ENCODE peak calls at places on chromosome 19, in ten cellular contexts. Q is CD8-positive, alpha-beta memory T cell; O is cardiac muscle cell; C is neural progenitor cell; T is MM.1S; J is ascending aorta; K is Peyer's patch; B is heart right ventricle; E is pancreas; L is left ventricle myocardium inferior. W is an unnamed sample. For H3K36me3, the result is how much of the 10 kb centered on the place peaks cover.

GRCh38 chr19:3031607-3031867 is 2.5 kb upstream of the TLE2 start:
- DNase-seq in K (no peak), E (no peak), T (no peak), O (no peak), C (no peak), J (no peak), B (no peak), L (no peak), Q (no peak), W (no peak)

GRCh38 chr19:51621178-51621577 is 9.0 kb downstream of the SIGLEC5 start:
- DNase-seq in J (no peak), T (no peak), B (no peak), O (no peak), C (no peak), Q (no peak), K (no peak), E (no peak), L (no peak), W (no peak)

GRCh38 chr19:51507640-51508058 is 6.0 kb upstream of the SIGLEC12 start:
- DNase-seq in C (no peak), Q (no peak), E (no peak), O (no peak), L (no peak), B (no peak), J (no peak), K (no peak), T (no peak), W (no peak)

GRCh38 chr19:27966390-27966816 is 1246.5 kb downstream of the UQCRFS1 start:
- DNase-seq in E (no peak), K (no peak), C (peak), Q (no peak), O (peak), T (peak), B (no peak), J (no peak), L (no peak), W (no peak)

GRCh38 chr19:50333235-50333736 is 4.1 kb upstream of the KCNC3 start:
- DNase-seq in O (peak), C (peak), T (peak), B (peak), J (peak), Q (peak), E (peak), K (peak), L (peak), W (no peak)

GRCh38 chr19:35013820-35014754 is 14.0 kb downstream of the GRAMD1A start:
- DNase-seq in B (no peak), Q (peak), E (no peak), O (peak), C (no peak), L (no peak), J (no peak), K (no peak), T (no peak), W (no peak)

GRCh38 chr19:2733930-2734588 is 5.8 kb downstream of the SLC39A3 start:
- DNase-seq in L (no peak), C (no peak), O (no peak), E (no peak), K (no peak), J (no peak), Q (no peak), B (no peak), T (no peak), W (no peak)

GRCh38 chr19:34835952-34836351 is 62.9 kb upstream of the ZNF599 start:
- DNase-seq in T (no peak), K (no peak), L (no peak), B (no peak), O (no peak), J (no peak), C (no peak), Q (no peak), E (no peak), W (no peak)

GRCh38 chr19:48991823-48992570 is 1.1 kb downstream of the GYS1 start:
- DNase-seq in J (peak), L (peak), T (peak), K (no peak), C (peak), B (peak), E (no peak), Q (no peak), O (peak), W (no peak)

GRCh38 chr19:45368737-45369340 is 1.5 kb downstream of the ERCC2 start:
- DNase-seq in B (no peak), Q (no peak), E (no peak), O (no peak), L (no peak), C (peak), T (no peak), K (no peak), J (no peak), W (no peak)

GRCh38 chr19:7522923-7523667 is 671 bp downstream of the MCOLN1 start:
- DNase-seq in L (no peak), T (peak), K (no peak), J (no peak), B (no peak), E (peak), Q (no peak), O (peak), C (peak), W (no peak)

GRCh38 chr19:44720945-44721344 is 22.0 kb downstream of the CEACAM16 start:
- DNase-seq in C (no peak), T (peak), B (no peak), O (peak), L (no peak), Q (no peak), E (no peak), K (no peak), J (no peak), W (no peak)

GRCh38 chr19:19055701-19056100 is 8.1 kb upstream of the SLC25A42 start:
- DNase-seq in K (no peak), B (no peak), E (no peak), L (no peak), Q (no peak), J (no peak), T (no peak), O (no peak), C (no peak), W (no peak)

GRCh38 chr19:54047626-54048025 is 16.1 kb downstream of the VSTM1 start:
- DNase-seq in O (no peak), Q (no peak), T (no peak), K (no peak), J (no peak), E (no peak), B (no peak), C (no peak), L (no peak), W (no peak)

GRCh38 chr19:13841339-13842293 is 35.3 kb upstream of the NANOS3 start:
- DNase-seq in O (peak), K (peak), J (peak), Q (peak), T (peak), E (peak), C (no peak), B (peak), L (no peak), W (no peak)

GRCh38 chr19:13463296-13463695 is 43.0 kb downstream of the CACNA1A start:
- DNase-seq in E (no peak), K (no peak), C (peak), O (peak), J (no peak), Q (no peak), L (no peak), T (peak), B (peak), W (no peak)

GRCh38 chr19:2455481-2456300 is 1.1 kb downstream of the LMNB2 start:
- DNase-seq in K (no peak), J (no peak), L (peak), B (peak), C (peak), T (peak), E (peak), O (peak), Q (peak), W (no peak)

GRCh38 chr19:13092206-13092605 is 10.5 kb downstream of the LYL1 start:
- DNase-seq in K (no peak), B (no peak), J (peak), Q (no peak), T (no peak), E (no peak), O (no peak), C (no peak), L (no peak), W (no peak)

GRCh38 chr19:34171539-34171876 is 796 bp upstream of the LSM14A start:
- DNase-seq in K (no peak), T (no peak), E (no peak), O (peak), B (no peak), J (no peak), L (no peak), Q (no peak), C (no peak), W (no peak)

GRCh38 chr19:13165091-13165997 is 15.1 kb downstream of the IER2 start:
- DNase-seq in B (no peak), Q (no peak), K (no peak), C (peak), T (no peak), E (no peak), O (peak), L (no peak), J (no peak), W (no peak)

GRCh38 chr19:1837625-1838105 is 10.6 kb downstream of the REXO1 start:
- DNase-seq in O (peak), Q (peak), L (peak), C (peak), B (no peak), T (no peak), E (no peak), J (no peak), K (peak), W (no peak)

GRCh38 chr19:45402469-45403070 is 2.3 kb downstream of the PPP1R13L start:
- DNase-seq in K (peak), O (peak), J (no peak), B (no peak), C (peak), L (peak), E (peak), T (no peak), Q (no peak), W (no peak)

GRCh38 chr19:28289294-28290063 is 923.5 kb downstream of the UQCRFS1 start:
- DNase-seq in Q (no peak), J (no peak), E (no peak), C (no peak), K (no peak), T (no peak), B (no peak), O (peak), L (no peak), W (no peak)

GRCh38 chr19:55486043-55486970 is 1.3 kb downstream of the NAT14 start:
- DNase-seq in T (no peak), O (no peak), E (peak), L (no peak), C (no peak), Q (no peak), K (no peak), B (no peak), J (no peak), W (no peak)

GRCh38 chr19:11659612-11660011 is 62.3 kb downstream of the ZNF627 start:
- DNase-seq in K (no peak), O (peak), Q (no peak), C (no peak), L (no peak), E (no peak), B (no peak), J (no peak), T (peak), W (no peak)

GRCh38 chr19:3984584-3984907 is 717 bp downstream of the EEF2 start:
- DNase-seq in O (no peak), Q (no peak), C (no peak), L (no peak), T (peak), J (no peak), B (no peak), K (no peak), E (no peak), W (no peak)

DNA sequence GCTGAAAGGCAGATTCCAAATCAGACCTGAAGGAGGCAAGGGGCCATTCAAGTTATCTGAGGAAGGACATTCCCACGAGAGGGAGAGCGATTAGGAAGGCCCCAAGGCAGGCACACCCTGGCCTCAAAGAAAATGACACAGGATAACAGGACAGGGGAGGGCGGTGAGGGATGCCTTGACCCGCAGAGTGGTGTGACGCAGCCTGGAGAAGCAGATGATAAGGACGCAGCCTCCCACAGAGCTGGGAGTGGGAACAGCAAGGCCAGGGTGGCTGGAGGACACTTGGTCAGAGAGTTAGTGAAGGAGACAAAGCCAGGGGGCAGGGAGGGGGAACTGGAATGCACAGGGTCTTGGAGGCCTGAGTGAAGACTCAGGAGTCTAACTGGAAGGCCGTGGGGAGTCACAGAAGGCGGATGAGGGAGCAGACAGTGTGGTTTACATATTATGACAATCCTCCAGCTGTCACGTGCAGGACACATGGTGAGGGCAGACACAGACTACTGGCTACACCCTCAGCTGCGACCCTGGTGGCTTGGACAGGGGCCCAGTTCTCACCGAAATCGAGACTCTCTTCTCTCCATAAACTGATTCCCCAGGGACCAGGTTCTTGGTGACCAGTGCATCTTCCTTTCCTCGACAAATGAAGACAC is 5.8 kb upstream of the DYRK1B start:
- DNase-seq in J (no peak), T (no peak), L (no peak), C (no peak), Q (no peak), K (no peak), B (no peak), O (no peak), E (no peak), W (no peak)
- H3K4me3 ChIP-seq in J (no peak), T (no peak), L (no peak), C (no peak), Q (no peak), K (no peak), B (no peak), O (no peak), E (no peak), W (no peak)

DNA sequence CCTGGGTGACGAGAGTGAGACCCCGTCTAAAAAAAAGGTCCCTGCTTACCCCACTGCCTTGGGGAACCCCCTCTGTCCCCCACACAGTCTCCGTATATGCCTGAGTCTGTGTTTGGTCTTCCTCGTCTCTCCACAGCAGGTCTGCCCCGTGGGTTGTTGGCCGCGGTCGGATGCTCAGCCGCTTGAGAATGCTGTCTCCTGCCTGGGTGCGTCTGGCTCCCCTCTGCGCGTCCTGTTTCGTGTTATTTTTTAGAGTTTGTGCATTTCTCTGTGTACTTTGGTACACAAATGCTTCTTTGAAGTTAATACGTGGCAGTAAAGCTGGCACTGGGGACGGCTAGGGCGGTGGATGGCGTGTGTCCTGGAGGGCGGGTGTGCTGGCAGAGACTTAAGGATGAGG is 34.9 kb downstream of the KDM4B start:
- DNase-seq in O (no peak), J (no peak), K (no peak), T (no peak), C (no peak), B (no peak), L (no peak), Q (no peak), E (no peak), W (no peak)
- H3K36me3 ChIP-seq in O (under half), J (under half), K (under half), T (under half), C (under half), B (under half), L (under half), Q (under half), E (under half), W (under half)

GRCh38 chr19:29365836-29366417 is 153.0 kb upstream of the UQCRFS1 start:
- DNase-seq in K (no peak), E (no peak), J (no peak), O (no peak), T (no peak), L (no peak), Q (no peak), B (no peak), C (no peak), W (no peak)
- H3K27ac ChIP-seq in K (no peak), E (no peak), J (no peak), O (no peak), T (no peak), L (no peak), Q (no peak), B (no peak), C (no peak), W (no peak)

GRCh38 chr19:9935409-9936062 is 779 bp downstream of the OLFM2 start:
- DNase-seq in C (peak), Q (no peak), T (no peak), L (no peak), E (no peak), B (no peak), J (no peak), O (no peak), K (no peak), W (no peak)
- H3K4me3 ChIP-seq in C (peak), Q (no peak), T (no peak), L (peak), E (peak), B (peak), J (peak), O (peak), K (peak), W (peak)

GRCh38 chr19:6253886-6254285 is 25.9 kb downstream of the MLLT1 start:
- DNase-seq in O (no peak), J (no peak), T (no peak), K (no peak), B (no peak), Q (no peak), C (no peak), L (no peak), E (no peak), W (no peak)
- H3K36me3 ChIP-seq in O (under half), J (under half), T (under half), K (under half), B (under half), Q (under half), C (under half), L (under half), E (under half), W (under half)

GRCh38 chr19:17311455-17312248 is 2.3 kb downstream of the DDA1 start:
- DNase-seq in J (no peak), K (no peak), T (no peak), E (no peak), O (peak), C (no peak), L (no peak), Q (no peak), B (no peak), W (no peak)
- H3K27ac ChIP-seq in J (no peak), K (no peak), T (no peak), E (no peak), O (no peak), C (no peak), L (no peak), Q (no peak), B (no peak), W (no peak)

GRCh38 chr19:38250821-38251563 is 5.2 kb downstream of the PPP1R14A start:
- DNase-seq in Q (no peak), L (peak), K (peak), C (no peak), J (peak), B (peak), T (no peak), E (peak), O (peak), W (no peak)
- H3K4me3 ChIP-seq in Q (no peak), L (peak), K (peak), C (peak), J (peak), B (peak), T (no peak), E (no peak), O (no peak), W (no peak)

GRCh38 chr19:327291-328024 is 17.1 kb downstream of the MIER2 start:
- DNase-seq in Q (no peak), B (no peak), C (no peak), L (no peak), K (no peak), E (no peak), O (no peak), T (no peak), J (no peak), W (no peak)
- H3K36me3 ChIP-seq in Q (under half), B (half or more), C (under half), L (half or more), K (half or more), E (under half), O (under half), T (under half), J (half or more), W (under half)